ENCODE peak calls at places on chromosomes 12 and 14, in ten cellular contexts. A is adrenal gland, L is endothelial cell of umbilical vein, K is AG04450, M is HCT116, E is pancreas, U is upper lobe of left lung, N is PC-3, Q is osteoblast, D is kidney. T is an unnamed sample.

GRCh38 chr12:114504311-114504710 is 98.4 kb upstream of the TBX5 start:
- DNase-seq in A (no peak), L (no peak), K (no peak), M (no peak), E (no peak), U (no peak), N (no peak), Q (no peak), D (no peak), T (no peak)

GRCh38 chr12:41992029-41992428 is 152.6 kb downstream of the GXYLT1 start:
- DNase-seq in A (no peak), L (no peak), K (no peak), M (no peak), E (no peak), U (no peak), N (no peak), Q (no peak), D (no peak), T (no peak)

GRCh38 chr14:105058521-105059034 is 6.7 kb downstream of the GPR132 start:
- DNase-seq in A (no peak), L (no peak), K (no peak), M (no peak), E (no peak), U (peak), N (no peak), Q (peak), D (peak), T (no peak)

GRCh38 chr14:72781476-72782181 is 112.3 kb downstream of the DPF3 start:
- DNase-seq in A (no peak), L (peak), K (no peak), M (no peak), E (no peak), U (no peak), N (peak), Q (peak), D (no peak), T (peak)

GRCh38 chr14:77376380-77376770 is 519 bp downstream of the TMED8 start:
- DNase-seq in A (peak), L (peak), K (no peak), M (no peak), E (peak), U (no peak), N (peak), Q (peak), D (peak), T (no peak)

GRCh38 chr12:60501124-60501729 is 905.4 kb downstream of the SLC16A7 start:
- DNase-seq in A (no peak), L (peak), K (no peak), M (no peak), E (no peak), U (no peak), N (peak), Q (no peak), D (no peak), T (no peak)

GRCh38 chr12:43029971-43030370 is 440.4 kb upstream of the PRICKLE1 start:
- DNase-seq in A (no peak), L (peak), K (no peak), M (no peak), E (no peak), U (no peak), N (peak), Q (no peak), D (no peak), T (no peak)

GRCh38 chr12:123057505-123058265 is 77.2 kb downstream of the ARL6IP4 start:
- DNase-seq in A (no peak), L (no peak), K (no peak), M (no peak), E (no peak), U (peak), N (no peak), Q (no peak), D (no peak), T (no peak)

GRCh38 chr12:119735079-119735478 is 67.1 kb downstream of the PRKAB1 start:
- DNase-seq in A (no peak), L (no peak), K (no peak), M (no peak), E (no peak), U (no peak), N (no peak), Q (no peak), D (no peak), T (no peak)

GRCh38 chr14:99659333-99659741 is 14.4 kb downstream of the HHIPL1 start:
- DNase-seq in A (no peak), L (no peak), K (no peak), M (no peak), E (no peak), U (peak), N (no peak), Q (peak), D (peak), T (no peak)

GRCh38 chr12:112939761-112940357 is 1.6 kb downstream of the OAS3 start:
- DNase-seq in A (no peak), L (no peak), K (no peak), M (no peak), E (no peak), U (no peak), N (no peak), Q (no peak), D (no peak), T (no peak)

GRCh38 chr12:1523558-1524050 is 70.8 kb downstream of the FBXL14 start:
- DNase-seq in A (no peak), L (no peak), K (no peak), M (no peak), E (no peak), U (no peak), N (no peak), Q (no peak), D (no peak), T (no peak)

GRCh38 chr14:77305696-77306095 is 15.0 kb downstream of the POMT2 start:
- DNase-seq in A (no peak), L (no peak), K (no peak), M (no peak), E (no peak), U (no peak), N (no peak), Q (no peak), D (no peak), T (no peak)

GRCh38 chr12:12811343-12811742 is 1.8 kb upstream of the DDX47 start:
- DNase-seq in A (no peak), L (no peak), K (no peak), M (no peak), E (no peak), U (no peak), N (no peak), Q (no peak), D (no peak), T (no peak)

GRCh38 chr12:19196959-19197630 is 67.6 kb downstream of the PLEKHA5 start:
- DNase-seq in A (no peak), L (no peak), K (no peak), M (no peak), E (no peak), U (no peak), N (no peak), Q (no peak), D (no peak), T (no peak)

GRCh38 chr12:19200261-19200660 is 70.7 kb downstream of the PLEKHA5 start:
- DNase-seq in A (no peak), L (no peak), K (no peak), M (no peak), E (no peak), U (no peak), N (no peak), Q (no peak), D (no peak), T (no peak)

GRCh38 chr12:19198272-19198671 is 68.7 kb downstream of the PLEKHA5 start:
- DNase-seq in A (peak), L (no peak), K (no peak), M (no peak), E (no peak), U (no peak), N (peak), Q (no peak), D (no peak), T (peak)

GRCh38 chr12:19201653-19202052 is 72.1 kb downstream of the PLEKHA5 start:
- DNase-seq in A (no peak), L (no peak), K (no peak), M (no peak), E (no peak), U (no peak), N (no peak), Q (no peak), D (no peak), T (no peak)

GRCh38 chr12:19199322-19199721 is 69.8 kb downstream of the PLEKHA5 start:
- DNase-seq in A (no peak), L (no peak), K (no peak), M (no peak), E (no peak), U (no peak), N (no peak), Q (no peak), D (no peak), T (no peak)
- H3K27ac ChIP-seq in A (no peak), L (no peak), K (no peak), M (no peak), E (no peak), U (no peak), N (no peak), Q (no peak), D (no peak), T (no peak)

GRCh38 chr14:41668346-41668745 is 61.7 kb downstream of the LRFN5 start:
- DNase-seq in A (no peak), L (no peak), K (no peak), M (no peak), E (no peak), U (no peak), N (no peak), Q (no peak), D (no peak), T (no peak)
- TF ChIP-seq CTCF in A (no peak), L (no peak), K (no peak), M (no peak), E (no peak), U (no peak), N (no peak), Q (no peak), D (no peak), T (no peak)

DNA sequence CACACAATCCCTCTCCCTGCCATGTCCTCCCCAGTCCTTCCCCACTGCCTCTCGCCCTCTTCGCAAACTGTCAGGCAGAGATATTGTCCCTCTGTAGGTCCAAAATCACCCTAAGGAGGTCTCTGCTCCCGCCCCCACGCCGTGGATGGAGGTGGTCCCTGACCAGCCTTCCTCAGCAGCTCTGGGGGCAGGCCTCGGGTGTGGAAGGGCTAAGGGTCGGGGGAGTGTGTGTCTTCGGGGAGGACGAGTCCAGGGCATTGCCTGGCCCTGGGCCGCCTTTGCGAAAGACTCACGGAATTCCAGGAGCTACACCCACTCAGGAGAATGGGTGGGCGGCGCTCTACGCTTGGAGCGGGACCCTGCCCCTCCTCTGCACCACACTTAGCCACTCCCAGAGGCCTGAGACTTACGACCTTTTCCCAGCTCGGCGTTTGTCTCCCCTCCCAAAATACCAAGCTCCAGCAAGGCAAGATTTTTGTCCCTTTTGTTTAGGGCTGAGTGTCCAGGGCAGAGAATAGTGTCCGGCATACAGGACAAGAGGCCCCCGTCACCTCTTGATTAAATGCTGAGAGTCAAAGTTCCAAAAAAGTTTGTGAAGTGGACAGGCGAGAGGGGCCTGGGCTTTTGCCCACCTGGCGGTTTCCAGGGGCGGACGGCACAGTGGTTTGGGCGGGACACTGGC is 881 bp downstream of the PYGL start:
- DNase-seq in A (peak), L (peak), K (no peak), M (peak), E (no peak), U (peak), N (peak), Q (peak), D (peak), T (peak)
- H3K27ac ChIP-seq in A (peak), L (no peak), K (peak), M (peak), E (no peak), U (peak), N (peak), Q (peak), D (peak), T (peak)

GRCh38 chr12:129762436-129762835 is 141.4 kb downstream of the TMEM132D start:
- DNase-seq in A (no peak), L (no peak), K (no peak), M (no peak), E (no peak), U (no peak), N (no peak), Q (no peak), D (no peak), T (no peak)

GRCh38 chr12:129771238-129771637 is 132.6 kb downstream of the TMEM132D start:
- DNase-seq in A (no peak), L (no peak), K (no peak), M (no peak), E (no peak), U (no peak), N (no peak), Q (no peak), D (no peak), T (no peak)

GRCh38 chr12:129765719-129766118 is 138.1 kb downstream of the TMEM132D start:
- DNase-seq in A (no peak), L (no peak), K (no peak), M (no peak), E (no peak), U (no peak), N (no peak), Q (no peak), D (no peak), T (no peak)
- TF ChIP-seq CTCF in A (no peak), L (no peak), K (no peak), M (no peak), E (no peak), U (no peak), N (no peak), Q (no peak), D (no peak), T (no peak)